ENCODE peak calls at places on chromosomes 7 and 10, in five cellular contexts. T is HepG2, Q is GM12878, H is neural progenitor cell, X is PC-3. Z is an unnamed sample.

GRCh38 chr10:6445671-6446278 is 134.3 kb downstream of the PRKCQ start:
- DNase-seq in H (peak), T (peak), X (peak), Q (no peak), Z (peak)

GRCh38 chr7:107972075-107972482 is 30.9 kb downstream of the LAMB1 start:
- DNase-seq in H (no peak), X (no peak), T (peak), Q (no peak), Z (peak)

GRCh38 chr10:113520606-113521481 is 32.0 kb upstream of the HABP2 start:
- DNase-seq in Q (no peak), X (peak), T (peak), H (peak), Z (peak)

GRCh38 chr10:1550616-1551015 is 186.7 kb downstream of the ADARB2 start:
- DNase-seq in H (no peak), Q (no peak), X (no peak), T (no peak), Z (no peak)

GRCh38 chr10:90920986-90921643 is at the start of gene ANKRD1:
- DNase-seq in Q (no peak), T (peak), H (peak), X (peak), Z (peak)

GRCh38 chr10:28179490-28180099 is 123.3 kb downstream of the MPP7 start:
- DNase-seq in H (peak), X (peak), Q (no peak), T (peak), Z (peak)

GRCh38 chr7:69208848-69209247 is 389.4 kb upstream of the AUTS2 start:
- DNase-seq in H (no peak), Q (peak), T (no peak), X (no peak), Z (no peak)

GRCh38 chr7:117036034-117036669 is 82.9 kb downstream of the ST7 start:
- DNase-seq in T (no peak), H (no peak), Q (no peak), X (no peak), Z (no peak)

GRCh38 chr7:25642849-25643248 is 414.6 kb upstream of the NPVF start:
- DNase-seq in T (no peak), X (no peak), H (no peak), Q (no peak), Z (no peak)

GRCh38 chr10:59907918-59908807 is 1.8 kb upstream of the CCDC6 start:
- DNase-seq in H (peak), T (no peak), Q (no peak), X (peak), Z (peak)

GRCh38 chr7:74061840-74062539 is 21.6 kb upstream of the LIMK1 start:
- DNase-seq in X (peak), Q (no peak), T (peak), H (no peak), Z (peak)

GRCh38 chr10:100670828-100671479 is 74.4 kb upstream of the PAX2 start:
- DNase-seq in Q (no peak), H (peak), T (no peak), X (peak), Z (no peak)

GRCh38 chr10:33201056-33201780 is 133.2 kb downstream of the NRP1 start:
- DNase-seq in X (peak), H (no peak), Q (no peak), T (no peak), Z (no peak)

GRCh38 chr7:36316319-36316718 is 73.3 kb upstream of the ANLN start:
- DNase-seq in Q (no peak), X (no peak), T (no peak), H (no peak), Z (no peak)

GRCh38 chr7:29289156-29290021 is 94.8 kb downstream of the CHN2 start:
- DNase-seq in H (peak), Q (peak), X (no peak), T (peak), Z (peak)

GRCh38 chr7:67947651-67948050 is 951.0 kb downstream of the TYW1 start:
- DNase-seq in Q (no peak), T (no peak), H (no peak), X (no peak), Z (no peak)

GRCh38 chr7:23603632-23604295 is 6.6 kb downstream of the CCDC126 start:
- DNase-seq in T (no peak), X (no peak), H (no peak), Q (no peak), Z (no peak)

GRCh38 chr10:293636-294035 is 158.4 kb downstream of the ZMYND11 start:
- DNase-seq in T (no peak), X (no peak), Q (no peak), H (no peak), Z (no peak)

GRCh38 chr7:12646139-12646538 is 41.3 kb upstream of the ARL4A start:
- DNase-seq in H (peak), X (no peak), T (peak), Q (no peak), Z (peak)

GRCh38 chr7:50610521-50611277 is 45.5 kb upstream of the DDC start:
- DNase-seq in Q (no peak), H (no peak), X (peak), T (no peak), Z (peak)

GRCh38 chr7:43211693-43212092 is 99.2 kb downstream of the HECW1 start:
- DNase-seq in H (no peak), X (no peak), Q (no peak), T (no peak), Z (no peak)

GRCh38 chr10:124669824-124670654 is 74.1 kb downstream of the FAM53B start:
- DNase-seq in X (no peak), H (no peak), Q (no peak), T (no peak), Z (no peak)

GRCh38 chr7:15505761-15506160 is 56.1 kb downstream of the AGMO start:
- DNase-seq in Q (no peak), T (no peak), X (no peak), H (no peak), Z (no peak)

DNA sequence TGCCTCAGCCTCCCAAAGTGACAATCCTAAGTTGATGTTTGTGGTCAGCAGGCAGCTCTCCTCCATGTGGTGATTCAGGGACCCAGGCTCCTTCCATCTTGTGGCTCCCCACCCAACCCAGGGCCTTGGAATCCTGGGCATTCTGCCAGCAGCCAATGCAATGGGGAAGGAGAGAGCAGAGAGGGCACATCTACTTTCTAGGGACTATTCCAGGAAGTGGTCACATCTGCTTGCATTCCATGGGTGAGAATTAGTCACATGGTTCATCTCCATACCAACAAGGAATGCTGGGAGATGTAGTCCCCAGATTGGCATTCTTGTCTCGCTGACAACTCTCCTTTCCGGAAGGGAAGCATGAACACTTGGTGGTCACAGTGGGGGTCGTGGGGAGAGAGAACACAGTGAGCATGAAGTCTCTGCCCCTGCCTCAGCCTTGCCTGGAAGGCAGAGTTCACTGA is 9.9 kb upstream of the SRRM3 start:
- DNase-seq in X (peak), T (peak), Q (no peak), H (peak), Z (peak)
- H3K27ac ChIP-seq in X (no peak), T (no peak), Q (no peak), H (no peak), Z (no peak)

GRCh38 chr10:66928000-66928770 is 2.3 kb downstream of the LRRTM3 start:
- DNase-seq in H (peak), Q (no peak), T (no peak), X (no peak), Z (peak)
- H3K4me2 ChIP-seq in H (peak), Q (no peak), T (no peak), X (no peak), Z (no peak)

DNA sequence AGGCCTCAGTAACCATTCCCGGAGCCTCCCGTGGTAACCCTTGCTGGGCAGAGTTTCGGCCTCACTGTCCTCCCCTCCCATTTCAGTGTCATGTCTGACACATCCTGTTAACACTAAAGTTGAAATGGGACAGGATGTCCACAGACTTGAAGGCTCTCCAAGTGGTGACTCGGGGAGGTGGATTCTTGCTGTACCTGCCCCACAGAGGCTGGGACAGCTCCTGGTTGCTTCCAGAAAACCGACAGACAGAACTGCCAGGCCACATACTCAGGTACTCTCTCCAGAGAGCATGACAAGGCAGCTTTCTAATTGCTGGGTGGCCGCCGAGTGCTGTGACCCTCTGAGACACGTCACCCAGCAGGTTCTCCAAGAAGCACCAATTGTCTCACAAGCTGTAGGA is 17.9 kb upstream of the CYTH3 start:
- DNase-seq in T (no peak), Q (no peak), X (peak), H (no peak), Z (no peak)
- H3K27ac ChIP-seq in T (no peak), Q (no peak), X (peak), H (no peak), Z (no peak)

DNA sequence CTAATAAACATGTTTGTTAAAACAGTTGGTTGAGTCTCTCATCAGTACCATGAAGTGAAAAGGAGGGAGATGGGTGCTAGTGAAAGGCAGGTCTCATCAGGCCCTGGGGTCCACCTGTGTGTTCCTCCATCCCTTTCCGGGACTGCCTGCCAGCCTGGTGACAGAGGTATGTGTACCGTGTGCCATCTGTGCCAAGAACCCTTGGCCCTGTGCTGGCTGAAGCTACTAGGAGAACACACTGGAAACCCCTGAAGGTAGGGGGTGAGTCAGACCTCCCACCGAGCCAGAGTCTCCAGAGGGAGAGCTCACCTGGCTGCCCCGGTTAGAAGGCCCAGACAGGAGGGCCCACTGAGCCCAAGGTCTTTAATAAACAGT is 2.3 kb downstream of the DDIT4 start:
- DNase-seq in Q (no peak), H (no peak), T (no peak), X (peak), Z (no peak)
- H3K4me2 ChIP-seq in Q (peak), H (peak), T (peak), X (peak), Z (peak)

DNA sequence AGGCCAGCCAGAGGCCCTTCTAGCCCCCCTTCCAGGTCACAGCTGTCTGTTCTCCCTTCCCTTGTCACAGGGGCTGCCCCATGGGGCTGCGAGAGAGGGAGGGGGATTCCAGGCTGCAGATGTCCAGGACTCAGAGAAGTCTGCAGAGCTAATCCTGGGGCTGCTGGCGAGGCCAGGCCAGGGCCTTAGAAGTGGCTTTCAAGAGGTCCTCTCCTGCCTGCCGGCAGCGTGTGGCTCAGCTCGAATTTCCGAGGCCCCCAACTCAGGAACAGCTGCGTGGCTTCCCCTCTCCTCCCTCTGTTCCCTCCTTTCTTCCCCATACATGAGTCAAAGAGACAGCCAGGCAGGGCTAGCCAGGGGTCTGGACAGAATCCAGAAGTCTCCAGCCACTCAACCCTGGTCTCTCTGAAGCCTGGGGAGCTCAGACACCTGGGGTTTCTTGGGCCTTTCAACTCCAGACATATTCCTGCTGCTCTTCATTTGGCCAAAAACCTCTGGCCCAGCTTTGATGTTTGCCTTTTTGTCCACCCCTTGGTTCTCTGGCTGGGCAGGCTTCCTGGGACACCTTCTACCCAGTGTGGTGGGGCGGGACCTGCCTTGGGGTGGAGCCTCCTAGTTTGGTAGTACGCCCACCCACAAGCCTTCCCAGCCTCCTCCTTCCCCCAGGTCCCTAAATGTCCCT is 21.8 kb upstream of the EIF5AL1 start:
- DNase-seq in T (no peak), Q (no peak), X (peak), H (no peak), Z (peak)
- H3K27ac ChIP-seq in T (no peak), Q (no peak), X (no peak), H (no peak), Z (no peak)

DNA sequence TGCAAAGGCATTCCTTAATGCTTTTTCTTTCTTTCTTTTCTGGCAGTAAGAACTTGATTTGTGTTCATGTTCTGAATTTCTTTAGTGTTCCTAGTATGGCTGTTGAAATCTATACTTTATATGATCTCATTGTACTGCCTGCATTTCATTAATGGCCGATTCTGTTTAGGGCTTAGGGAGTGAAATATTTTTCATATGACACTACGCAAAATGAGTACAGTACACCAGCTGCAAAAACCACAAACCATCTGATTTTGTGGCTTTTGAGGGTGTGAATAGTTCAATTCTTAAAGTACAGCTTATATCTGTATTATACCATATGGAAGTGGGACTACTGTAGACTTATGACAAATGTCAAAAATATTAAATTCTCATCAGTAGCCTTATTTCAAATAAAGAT is 69.1 kb upstream of the FOXP2 start:
- DNase-seq in Q (no peak), H (no peak), X (no peak), T (no peak), Z (peak)
- H3K4me2 ChIP-seq in Q (no peak), H (no peak), X (no peak), T (no peak), Z (no peak)

DNA sequence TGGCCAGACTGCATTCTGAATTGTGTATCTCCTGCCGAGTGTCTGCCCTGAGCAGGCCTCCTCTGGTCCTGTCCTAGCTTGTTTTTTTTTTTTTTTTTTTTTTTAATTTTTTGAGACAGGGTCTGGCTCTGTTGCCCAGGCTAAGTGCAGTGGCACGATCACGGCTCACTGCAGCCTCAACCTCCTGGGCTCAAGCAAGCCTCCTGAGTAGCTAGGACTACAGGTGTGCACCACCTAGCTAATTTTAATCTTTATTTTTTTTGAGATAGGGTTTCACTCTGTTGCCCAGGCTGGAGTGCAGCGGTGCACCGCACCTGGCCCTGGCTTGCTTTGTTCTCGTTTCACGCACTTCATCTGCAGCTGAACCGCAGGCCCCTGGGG is 23.5 kb downstream of the COL26A1 start:
- DNase-seq in X (no peak), H (no peak), Q (no peak), T (no peak), Z (no peak)
- H3K27ac ChIP-seq in X (no peak), H (peak), Q (no peak), T (peak), Z (no peak)

GRCh38 chr10:86389441-86390193 is 23.0 kb upstream of the GRID1 start:
- DNase-seq in X (no peak), Q (no peak), T (no peak), H (peak), Z (no peak)
- H3K4me2 ChIP-seq in X (no peak), Q (peak), T (no peak), H (peak), Z (no peak)

Z was measured in fibroblast of lung.